ENCODE peak calls at places on chromosomes 16 and 17, in five cellular contexts. I is left ventricle myocardium inferior, S is ovary, D is lung, J is cardiac muscle cell. U is an unnamed sample. For H3K36me3, the result is how much of the 10 kb centered on the place peaks cover.

GRCh38 chr16:86379505-86379846 is 130.9 kb upstream of the FOXF1 start:
- DNase-seq in I (no peak), S (no peak), D (no peak), J (no peak), U (no peak)

GRCh38 chr17:7673239-7673638 is 14.1 kb downstream of the TP53 start:
- DNase-seq in I (no peak), S (no peak), D (no peak), J (no peak), U (no peak)

GRCh38 chr16:85424260-85425060 is 188.7 kb upstream of the GSE1 start:
- DNase-seq in I (peak), S (no peak), D (no peak), J (no peak), U (no peak)

GRCh38 chr16:77790964-77791363 is 2.6 kb downstream of the VAT1L start:
- DNase-seq in I (no peak), S (no peak), D (no peak), J (no peak), U (no peak)

GRCh38 chr17:39716879-39717536 is 13.3 kb downstream of the MIEN1 start:
- DNase-seq in I (no peak), S (no peak), D (no peak), J (no peak), U (no peak)

GRCh38 chr17:7707858-7708750 is 3.1 kb downstream of the EFNB3 start:
- DNase-seq in I (no peak), S (no peak), D (no peak), J (no peak), U (no peak)

GRCh38 chr17:66135896-66136295 is 56.0 kb downstream of the CEP112 start:
- DNase-seq in I (no peak), S (no peak), D (no peak), J (no peak), U (no peak)

GRCh38 chr17:63645775-63646491 is 23.7 kb downstream of the MAP3K3 start:
- DNase-seq in I (no peak), S (no peak), D (no peak), J (no peak), U (no peak)

GRCh38 chr17:69223809-69224208 is 4.8 kb downstream of the ABCA10 start:
- DNase-seq in I (no peak), S (no peak), D (no peak), J (no peak), U (no peak)

GRCh38 chr16:17476414-17477259 is 5.9 kb upstream of the XYLT1 start:
- DNase-seq in I (no peak), S (no peak), D (no peak), J (peak), U (no peak)

GRCh38 chr16:2682209-2683021 is at the start of gene KCTD5:
- DNase-seq in I (peak), S (peak), D (peak), J (peak), U (peak)

GRCh38 chr17:4485676-4486646 is 12.7 kb upstream of the SPNS2 start:
- DNase-seq in I (no peak), S (no peak), D (no peak), J (no peak), U (no peak)

GRCh38 chr16:19607610-19608280 is 52.2 kb downstream of the VPS35L start:
- DNase-seq in I (no peak), S (no peak), D (no peak), J (no peak), U (no peak)

GRCh38 chr16:81608515-81609209 is 164.1 kb downstream of the CMIP start:
- DNase-seq in I (no peak), S (no peak), D (no peak), J (no peak), U (no peak)

GRCh38 chr17:78415821-78416301 is 37.4 kb downstream of the PGS1 start:
- DNase-seq in I (no peak), S (no peak), D (no peak), J (no peak), U (no peak)
- H3K4me3 ChIP-seq in I (no peak), S (no peak), D (no peak), J (no peak), U (no peak)

GRCh38 chr17:10457952-10458351 is 11.4 kb downstream of the MYH4 start:
- DNase-seq in I (no peak), S (no peak), D (no peak), J (no peak), U (no peak)

GRCh38 chr17:10460062-10460461 is 9.3 kb downstream of the MYH4 start:
- DNase-seq in I (no peak), S (no peak), D (no peak), J (peak), U (no peak)

DNA sequence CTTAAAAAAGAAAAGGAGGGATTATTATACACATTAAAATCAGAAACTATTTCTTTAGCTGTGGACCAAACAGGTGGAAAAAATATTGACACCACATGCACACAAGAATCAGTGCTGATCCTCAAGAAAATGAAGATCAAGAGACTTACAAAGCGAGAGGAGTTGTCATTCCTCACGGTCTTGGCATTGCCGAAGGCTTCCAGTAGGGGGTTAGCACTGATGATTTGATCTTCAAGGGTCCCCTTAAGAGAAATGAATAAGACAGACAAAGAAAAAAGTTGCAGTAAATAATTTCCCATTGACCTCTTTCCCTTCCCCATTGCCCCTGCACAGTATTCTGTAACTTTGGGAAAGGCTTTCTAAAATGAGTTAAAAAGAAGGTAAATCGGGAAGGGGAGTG is 6.0 kb downstream of the MYH4 start:
- DNase-seq in I (no peak), S (no peak), D (no peak), J (no peak), U (no peak)
- TF ChIP-seq CTCF in I (no peak), S (no peak), D (no peak), J (no peak), U (no peak)

GRCh38 chr16:11603331-11603750 is 16.6 kb upstream of the LITAF start:
- DNase-seq in I (peak), S (peak), D (no peak), J (no peak), U (peak)
- H3K36me3 ChIP-seq in I (under half), S (under half), D (under half), J (under half), U (under half)

GRCh38 chr17:80796430-80796861 is 195.2 kb upstream of the CHMP6 start:
- DNase-seq in I (no peak), S (no peak), D (no peak), J (no peak), U (no peak)
- H3K4me3 ChIP-seq in I (no peak), S (no peak), D (no peak), J (no peak), U (no peak)

GRCh38 chr16:88815901-88816589 is 4.3 kb upstream of the APRT start:
- DNase-seq in I (no peak), S (no peak), D (no peak), J (peak), U (no peak)
- TF ChIP-seq CTCF in I (peak), S (peak), D (peak), J (peak), U (peak)

GRCh38 chr16:84085271-84085667 is 31.5 kb downstream of the MBTPS1 start:
- DNase-seq in I (no peak), S (no peak), D (no peak), J (no peak), U (no peak)
- H3K36me3 ChIP-seq in I (half or more), S (under half), D (under half), J (half or more), U (under half)

GRCh38 chr17:48992433-48992832 is 4.8 kb upstream of the IGF2BP1 start:
- DNase-seq in I (no peak), S (no peak), D (no peak), J (no peak), U (no peak)
- H3K4me3 ChIP-seq in I (no peak), S (no peak), D (no peak), J (no peak), U (no peak)

GRCh38 chr17:12546983-12547382 is 118.7 kb upstream of the MYOCD start:
- DNase-seq in I (no peak), S (no peak), D (no peak), J (no peak), U (no peak)

GRCh38 chr17:12549499-12549901 is 116.2 kb upstream of the MYOCD start:
- DNase-seq in I (no peak), S (no peak), D (no peak), J (peak), U (no peak)

GRCh38 chr17:12547829-12548228 is 117.9 kb upstream of the MYOCD start:
- DNase-seq in I (no peak), S (no peak), D (no peak), J (no peak), U (no peak)

GRCh38 chr17:12548558-12548957 is 117.1 kb upstream of the MYOCD start:
- DNase-seq in I (no peak), S (no peak), D (no peak), J (no peak), U (no peak)

DNA sequence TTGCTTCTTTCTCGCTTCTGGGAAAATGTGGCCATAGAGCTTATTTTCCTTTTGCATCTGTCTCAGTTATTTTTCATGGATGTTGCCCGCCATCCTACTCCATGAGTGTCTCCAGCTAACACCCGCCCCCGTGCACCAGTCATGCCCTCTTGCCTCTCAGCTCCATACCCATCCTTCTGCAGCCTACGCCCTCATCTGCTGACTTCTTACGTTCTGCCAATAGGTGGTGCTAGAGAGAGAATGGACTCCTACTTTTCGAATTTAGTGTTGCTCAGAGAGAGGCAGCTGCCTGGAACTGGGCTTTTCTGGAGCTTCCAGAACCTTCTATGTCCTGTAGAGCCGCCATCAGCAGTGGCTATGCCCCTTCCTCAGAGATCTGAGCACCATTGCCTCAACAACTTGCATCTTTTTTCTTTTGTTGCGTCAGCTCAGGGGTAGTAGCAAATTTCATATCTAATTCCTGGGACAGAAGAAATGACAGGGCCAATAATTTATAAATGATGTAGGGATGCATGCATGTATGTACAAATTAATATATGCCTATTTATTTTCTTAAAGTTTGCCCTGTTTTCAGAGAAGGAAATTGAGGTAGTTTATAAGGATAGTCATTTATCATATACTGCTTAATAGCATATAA is 119.7 kb upstream of the MYOCD start:
- DNase-seq in I (no peak), S (peak), D (no peak), J (peak), U (no peak)
- TF ChIP-seq CTCF in I (peak), S (peak), D (no peak), J (peak), U (peak)

DNA sequence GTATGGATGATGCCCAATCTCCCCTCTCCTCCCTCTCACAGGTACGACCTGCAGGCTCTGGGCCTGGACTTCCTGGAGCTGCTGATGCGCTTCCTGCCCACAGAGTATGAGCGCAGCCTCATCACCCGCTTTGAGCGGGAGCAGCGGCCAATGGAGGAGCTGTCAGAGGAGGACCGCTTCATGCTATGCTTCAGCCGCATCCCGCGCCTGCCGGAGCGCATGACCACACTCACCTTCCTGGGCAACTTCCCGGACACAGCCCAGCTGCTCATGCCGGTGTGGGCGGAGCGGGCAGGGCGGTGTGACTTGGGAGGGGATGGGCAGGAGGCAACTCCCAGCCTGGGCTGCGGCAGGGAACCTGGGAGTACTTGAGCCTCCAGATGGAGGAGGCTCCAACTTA is 18.1 kb downstream of the SPATA32 start:
- DNase-seq in I (no peak), S (no peak), D (no peak), J (no peak), U (no peak)
- H3K36me3 ChIP-seq in I (under half), S (under half), D (under half), J (under half), U (under half)

U was measured in heart right ventricle.